ENCODE peak calls at places on chromosomes 7 and 10, in seven cellular contexts. Z is mesendoderm; I is GM23248; S is A549; M is CD8-positive, alpha-beta memory T cell; D is upper lobe of right lung; Q is neural progenitor cell. O is an unnamed sample.

GRCh38 chr7:143388491-143389101 is 7.5 kb downstream of the ZYX start:
- DNase-seq in D (no peak), Z (no peak), Q (no peak), S (no peak), M (no peak), I (peak; percentile 19), O (no peak)

GRCh38 chr10:104711167-104711765 is 70.2 kb downstream of the SORCS3 start:
- DNase-seq in Z (peak; percentile 82), I (no peak), M (no peak), D (no peak), Q (no peak), S (no peak), O (no peak)

GRCh38 chr10:83677795-83678194 is 461.5 kb upstream of the GHITM start:
- DNase-seq in Z (peak; percentile 33), D (no peak), S (no peak), M (no peak), Q (no peak), I (no peak), O (no peak)

GRCh38 chr7:139741239-139741638 is 36.6 kb downstream of the HIPK2 start:
- DNase-seq in D (no peak), Q (no peak), M (no peak), S (no peak), I (no peak), Z (no peak), O (no peak)

GRCh38 chr10:6053816-6054581 is 8.2 kb downstream of the IL2RA start:
- DNase-seq in I (no peak), Q (no peak), S (no peak), Z (no peak), D (peak; percentile 76), M (no peak), O (no peak)

GRCh38 chr10:79070091-79070610 is 1.4 kb downstream of the ZMIZ1 start:
- DNase-seq in D (peak; percentile 80), M (no peak), Z (peak; percentile 52), S (no peak), Q (peak; percentile 85), I (peak; percentile 63), O (peak; percentile 70)

GRCh38 chr10:133218891-133219290 is 11.1 kb upstream of the UTF1 start:
- DNase-seq in D (no peak), I (no peak), Q (no peak), M (no peak), S (no peak), Z (no peak), O (no peak)

GRCh38 chr7:79528421-79528820 is 75.0 kb upstream of the MAGI2 start:
- DNase-seq in Z (peak; percentile 47), D (no peak), S (no peak), Q (no peak), M (no peak), I (no peak), O (no peak)

GRCh38 chr10:127492607-127493250 is 56.4 kb upstream of the NPS start:
- DNase-seq in Q (peak; percentile 43), Z (peak; percentile 49), M (no peak), I (peak; percentile 2), S (peak; percentile 24), D (no peak), O (no peak)

GRCh38 chr10:117892681-117893220 is 154.0 kb downstream of the RAB11FIP2 start:
- DNase-seq in D (no peak), Q (no peak), I (no peak), Z (no peak), S (no peak), M (no peak), O (no peak)

GRCh38 chr7:106583133-106583532 is 77.8 kb downstream of the CCDC71L start:
- DNase-seq in M (no peak), Q (no peak), S (no peak), I (peak; percentile 76), Z (no peak), D (no peak), O (peak; percentile 5)

GRCh38 chr10:119278126-119278701 is 70.8 kb downstream of the GRK5 start:
- DNase-seq in D (no peak), Q (no peak), I (no peak), M (no peak), S (no peak), Z (no peak), O (no peak)

GRCh38 chr7:32948202-32948601 is 9.0 kb upstream of the FKBP9 start:
- DNase-seq in Z (no peak), D (no peak), S (no peak), I (no peak), Q (no peak), M (no peak), O (no peak)

GRCh38 chr7:33556471-33556870 is 348.9 kb upstream of the BMPER start:
- DNase-seq in S (no peak), Q (no peak), M (no peak), I (no peak), D (no peak), Z (no peak), O (no peak)

GRCh38 chr10:28530751-28531150 is 2.2 kb upstream of the WAC start:
- DNase-seq in S (no peak), M (no peak), Z (no peak), I (peak; percentile 53), D (no peak), Q (no peak), O (no peak)

GRCh38 chr7:114081606-114082425 is 163.0 kb upstream of the PPP1R3A start:
- DNase-seq in Q (peak; percentile 47), Z (peak; percentile 69), S (peak; percentile 26), I (peak; percentile 71), M (no peak), D (no peak), O (no peak)

GRCh38 chr10:80289451-80290287 is at the start of gene MAT1A:
- DNase-seq in D (no peak), I (peak; percentile 17), Z (peak; percentile 75), S (no peak), Q (no peak), M (no peak), O (no peak)

GRCh38 chr7:12360948-12361347 is 42.7 kb downstream of the VWDE start:
- DNase-seq in Q (no peak), I (no peak), M (no peak), D (no peak), Z (no peak), S (no peak), O (no peak)

GRCh38 chr7:49513939-49514338 is 259.5 kb upstream of the VWC2 start:
- DNase-seq in S (no peak), Z (peak; percentile 8), I (no peak), D (no peak), M (no peak), Q (no peak), O (no peak)

GRCh38 chr7:75694636-75695035 is 44.1 kb downstream of the HIP1 start:
- DNase-seq in I (no peak), S (no peak), Q (no peak), Z (no peak), D (peak; percentile 6), M (no peak), O (no peak)

GRCh38 chr10:101897633-101898032 is 54.0 kb upstream of the KCNIP2 start:
- DNase-seq in M (no peak), S (no peak), Z (no peak), D (no peak), Q (no peak), I (peak; percentile 30), O (peak; percentile 29)

GRCh38 chr10:12707461-12708185 is 293.9 kb downstream of the CCDC3 start:
- DNase-seq in I (peak; percentile 88), D (no peak), S (peak; percentile 45), Z (peak; percentile 87), Q (peak; percentile 49), M (no peak), O (peak; percentile 82)

GRCh38 chr7:55552320-55553086 is 19.8 kb downstream of the VOPP1 start:
- DNase-seq in I (peak; percentile 88), M (no peak), D (no peak), Z (peak; percentile 64), Q (no peak), S (no peak), O (peak; percentile 67)

GRCh38 chr7:50742401-50742800 is 40.3 kb downstream of the GRB10 start:
- DNase-seq in Q (no peak), Z (no peak), M (no peak), D (no peak), S (no peak), I (no peak), O (no peak)
- H3K4me1 ChIP-seq in Q (peaks cover 9% of the 10 kb centered on the region), Z (peaks cover 2% of the 10 kb centered on the region), M (peaks cover 22% of the 10 kb centered on the region), D (peaks cover 13% of the 10 kb centered on the region), S (peaks cover 22% of the 10 kb centered on the region), I (no peaks in the 10 kb centered on the region), O (no peaks in the 10 kb centered on the region)

DNA sequence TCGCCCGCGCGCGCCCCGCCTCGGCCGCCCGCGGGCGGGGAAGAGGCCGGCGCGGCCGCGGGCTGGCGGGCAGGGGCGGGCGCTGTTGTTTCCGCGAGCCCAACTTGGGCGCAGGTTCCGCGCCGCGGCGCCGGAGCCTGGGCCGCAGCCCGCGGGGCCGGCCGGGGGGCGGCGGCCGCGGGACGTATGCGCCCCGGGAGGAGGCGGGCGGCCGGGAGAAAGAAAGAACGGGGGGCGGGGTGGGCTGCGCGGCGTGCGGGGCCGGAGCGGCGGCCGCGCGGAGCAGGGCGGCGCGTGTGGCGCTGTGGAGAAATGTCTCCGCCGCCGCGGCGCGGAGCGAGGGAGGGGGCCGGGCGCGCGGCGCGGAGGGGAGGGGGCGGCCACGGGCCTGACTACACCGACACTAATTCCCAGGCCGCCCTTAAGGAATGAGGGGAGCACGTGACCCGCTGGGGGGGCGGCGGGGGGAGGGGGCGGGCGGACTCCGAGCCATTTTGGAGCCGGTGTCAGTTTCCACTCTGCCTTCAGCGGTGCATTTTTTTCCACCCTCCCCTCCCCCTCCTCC is at the start of gene BMI1:
- DNase-seq in Z (peak; percentile 73), D (peak; percentile 87), M (peak; percentile 58), S (peak; percentile 77), Q (peak; percentile 90), I (peak; percentile 90), O (peak; percentile 73)
- H3K4me1 ChIP-seq in Z (peaks cover 5% of the 10 kb centered on the region), D (peaks cover 41% of the 10 kb centered on the region), M (peaks cover 53% of the 10 kb centered on the region), S (peaks cover 30% of the 10 kb centered on the region), Q (peaks cover 25% of the 10 kb centered on the region), I (peaks cover 44% of the 10 kb centered on the region), O (peaks cover 19% of the 10 kb centered on the region)

DNA sequence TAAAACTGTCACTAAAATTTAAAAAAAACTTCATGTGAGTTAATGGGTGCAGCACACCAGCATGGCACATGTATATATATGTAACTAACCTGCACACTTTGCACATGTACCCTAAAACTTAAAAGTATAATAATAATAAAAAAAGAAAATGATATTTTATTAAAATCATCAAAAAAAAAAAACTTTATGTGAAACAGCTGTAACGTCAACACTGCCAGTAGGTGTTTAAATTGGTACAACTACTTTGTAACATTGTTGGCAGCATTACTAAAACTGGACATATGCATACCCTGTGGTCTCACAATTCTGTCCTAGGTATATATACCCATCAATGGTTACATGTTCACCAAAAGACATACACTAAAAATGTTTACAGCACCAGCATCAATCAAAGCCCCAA is 82.1 kb downstream of the NDUFB2 start:
- DNase-seq in I (no peak), Z (no peak), D (no peak), S (no peak), Q (no peak), M (no peak), O (no peak)
- H3K4me1 ChIP-seq in I (no peaks in the 10 kb centered on the region), Z (no peaks in the 10 kb centered on the region), D (no peaks in the 10 kb centered on the region), S (no peaks in the 10 kb centered on the region), Q (no peaks in the 10 kb centered on the region), M (no peaks in the 10 kb centered on the region), O (no peaks in the 10 kb centered on the region)

GRCh38 chr7:7256731-7257274 is 74.5 kb downstream of the C1GALT1 start:
- DNase-seq in Q (no peak), M (no peak), S (no peak), Z (no peak), I (no peak), D (no peak), O (no peak)
- H3K4me1 ChIP-seq in Q (peaks cover 1% of the 10 kb centered on the region), M (peaks cover 26% of the 10 kb centered on the region), S (no peaks in the 10 kb centered on the region), Z (no peaks in the 10 kb centered on the region), I (no peaks in the 10 kb centered on the region), D (peaks cover 18% of the 10 kb centered on the region), O (no peaks in the 10 kb centered on the region)

GRCh38 chr10:33237736-33238624 is 96.5 kb downstream of the NRP1 start:
- DNase-seq in S (peak; percentile 90), Z (peak; percentile 93), M (no peak), D (no peak), I (peak; percentile 97), Q (no peak), O (peak; percentile 94)
- H3K4me1 ChIP-seq in S (peaks cover 84% of the 10 kb centered on the region), Z (peaks cover 13% of the 10 kb centered on the region), M (no peaks in the 10 kb centered on the region), D (peaks cover 27% of the 10 kb centered on the region), I (peaks cover 92% of the 10 kb centered on the region), Q (peaks cover 38% of the 10 kb centered on the region), O (peaks cover 94% of the 10 kb centered on the region)